ENCODE peak calls at places on chromosomes 11 and 22, in six cellular contexts. One of them, this sample, is unnamed.
A peak's percentile ranks its signal among the peaks of the same experiment; 100 is the strongest.

GRCh38 chr22:44329179-44329796 is 16.5 kb upstream of the SHISAL1 start:
- DNase-seq in AG04449: no peak
- DNase-seq in posterior cingulate gyrus: no peak
- DNase-seq in foreskin fibroblast: no peak
- DNase-seq in NCI-H1105 treated with DMSO at 0.1 percent for 48 hours: no peak
- DNase-seq in AG08396: no peak
- DNase-seq in this sample: no peak

GRCh38 chr11:86592659-86593451 is 79.6 kb downstream of the ME3 start:
- DNase-seq in AG04449: no peak
- DNase-seq in posterior cingulate gyrus: no peak
- DNase-seq in foreskin fibroblast: peak; percentile 95
- DNase-seq in NCI-H1105 treated with DMSO at 0.1 percent for 48 hours: peak; percentile 83
- DNase-seq in AG08396: peak; percentile 51
- DNase-seq in this sample: peak; percentile 66

GRCh38 chr11:94477644-94478043 is 16.0 kb downstream of the MRE11 start:
- DNase-seq in AG04449: no peak
- DNase-seq in posterior cingulate gyrus: no peak
- DNase-seq in foreskin fibroblast: no peak
- DNase-seq in NCI-H1105 treated with DMSO at 0.1 percent for 48 hours: no peak
- DNase-seq in AG08396: no peak
- DNase-seq in this sample: no peak

GRCh38 chr11:122998727-122999370 is 17.2 kb upstream of the BSX start:
- DNase-seq in AG04449: no peak
- DNase-seq in posterior cingulate gyrus: no peak
- DNase-seq in foreskin fibroblast: peak; percentile 10
- DNase-seq in NCI-H1105 treated with DMSO at 0.1 percent for 48 hours: no peak
- DNase-seq in AG08396: no peak
- DNase-seq in this sample: peak; percentile 29

GRCh38 chr11:36312593-36312990 is 16.5 kb downstream of the PRR5L start:
- DNase-seq in AG04449: no peak
- DNase-seq in posterior cingulate gyrus: no peak
- DNase-seq in foreskin fibroblast: peak; percentile 64
- DNase-seq in NCI-H1105 treated with DMSO at 0.1 percent for 48 hours: no peak
- DNase-seq in AG08396: no peak
- DNase-seq in this sample: peak; percentile 11

GRCh38 chr11:119056397-119056999 is 507 bp downstream of the HYOU1 start:
- DNase-seq in AG04449: no peak
- DNase-seq in posterior cingulate gyrus: peak; percentile 23
- DNase-seq in foreskin fibroblast: no peak
- DNase-seq in NCI-H1105 treated with DMSO at 0.1 percent for 48 hours: peak; percentile 41
- DNase-seq in AG08396: no peak
- DNase-seq in this sample: peak; percentile 13

GRCh38 chr11:59801981-59802638 is 8.5 kb downstream of the MRPL16 start:
- DNase-seq in AG04449: no peak
- DNase-seq in posterior cingulate gyrus: no peak
- DNase-seq in foreskin fibroblast: peak; percentile 25
- DNase-seq in NCI-H1105 treated with DMSO at 0.1 percent for 48 hours: no peak
- DNase-seq in AG08396: peak; percentile 20
- DNase-seq in this sample: peak; percentile 48

GRCh38 chr11:121652982-121653381 is 200.2 kb upstream of the SORL1-AS1 start:
- DNase-seq in AG04449: no peak
- DNase-seq in posterior cingulate gyrus: no peak
- DNase-seq in foreskin fibroblast: no peak
- DNase-seq in NCI-H1105 treated with DMSO at 0.1 percent for 48 hours: peak; percentile 35
- DNase-seq in AG08396: no peak
- DNase-seq in this sample: no peak

GRCh38 chr22:49087163-49087562 is 740.5 kb downstream of the BRD1 start:
- DNase-seq in AG04449: no peak
- DNase-seq in posterior cingulate gyrus: no peak
- DNase-seq in foreskin fibroblast: no peak
- DNase-seq in NCI-H1105 treated with DMSO at 0.1 percent for 48 hours: no peak
- DNase-seq in AG08396: no peak
- DNase-seq in this sample: no peak

GRCh38 chr11:63919267-63920125 is 2.5 kb upstream of the RCOR2 start:
- DNase-seq in AG04449: no peak
- DNase-seq in posterior cingulate gyrus: peak; percentile 60
- DNase-seq in foreskin fibroblast: peak; percentile 52
- DNase-seq in NCI-H1105 treated with DMSO at 0.1 percent for 48 hours: no peak
- DNase-seq in AG08396: no peak
- DNase-seq in this sample: no peak

GRCh38 chr11:41497974-41498373 is 38.5 kb upstream of the LRRC4C start:
- DNase-seq in AG04449: no peak
- DNase-seq in posterior cingulate gyrus: no peak
- DNase-seq in foreskin fibroblast: no peak
- DNase-seq in NCI-H1105 treated with DMSO at 0.1 percent for 48 hours: peak; percentile 25
- DNase-seq in AG08396: no peak
- DNase-seq in this sample: no peak

GRCh38 chr11:36398261-36398953 is 102.3 kb downstream of the PRR5L start:
- DNase-seq in AG04449: no peak
- DNase-seq in posterior cingulate gyrus: peak; percentile 42
- DNase-seq in foreskin fibroblast: no peak
- DNase-seq in NCI-H1105 treated with DMSO at 0.1 percent for 48 hours: no peak
- DNase-seq in AG08396: no peak
- DNase-seq in this sample: no peak

GRCh38 chr11:119791701-119792151 is 62.7 kb upstream of the NECTIN1 start:
- DNase-seq in AG04449: peak; percentile 10
- DNase-seq in posterior cingulate gyrus: peak; percentile 82
- DNase-seq in foreskin fibroblast: no peak
- DNase-seq in NCI-H1105 treated with DMSO at 0.1 percent for 48 hours: no peak
- DNase-seq in AG08396: peak; percentile 38
- DNase-seq in this sample: peak; percentile 70

GRCh38 chr11:66080055-66080817 is 10.2 kb downstream of the PACS1 start:
- DNase-seq in AG04449: peak; percentile 52
- DNase-seq in posterior cingulate gyrus: no peak
- DNase-seq in foreskin fibroblast: peak; percentile 73
- DNase-seq in NCI-H1105 treated with DMSO at 0.1 percent for 48 hours: no peak
- DNase-seq in AG08396: peak; percentile 80
- DNase-seq in this sample: peak; percentile 89

GRCh38 chr11:115334932-115335788 is 169.1 kb downstream of the CADM1 start:
- DNase-seq in AG04449: no peak
- DNase-seq in posterior cingulate gyrus: no peak
- DNase-seq in foreskin fibroblast: peak; percentile 2
- DNase-seq in NCI-H1105 treated with DMSO at 0.1 percent for 48 hours: peak; percentile 57
- DNase-seq in AG08396: peak; percentile 11
- DNase-seq in this sample: peak; percentile 31

GRCh38 chr11:132943737-132944556 is 588.4 kb downstream of the OPCML start:
- DNase-seq in AG04449: no peak
- DNase-seq in posterior cingulate gyrus: peak; percentile 45
- DNase-seq in foreskin fibroblast: no peak
- DNase-seq in NCI-H1105 treated with DMSO at 0.1 percent for 48 hours: peak; percentile 65
- DNase-seq in AG08396: peak; percentile 33
- DNase-seq in this sample: peak; percentile 18

GRCh38 chr11:100855466-100856067 is 168.5 kb downstream of the ARHGAP42 start:
- DNase-seq in AG04449: no peak
- DNase-seq in posterior cingulate gyrus: no peak
- DNase-seq in foreskin fibroblast: peak; percentile 33
- DNase-seq in NCI-H1105 treated with DMSO at 0.1 percent for 48 hours: peak; percentile 35
- DNase-seq in AG08396: no peak
- DNase-seq in this sample: peak; percentile 40

GRCh38 chr22:37207981-37208380 is 4.3 kb downstream of the SSTR3 start:
- DNase-seq in AG04449: no peak
- DNase-seq in posterior cingulate gyrus: no peak
- DNase-seq in foreskin fibroblast: no peak
- DNase-seq in NCI-H1105 treated with DMSO at 0.1 percent for 48 hours: no peak
- DNase-seq in AG08396: no peak
- DNase-seq in this sample: no peak

GRCh38 chr11:75768112-75768908 is at the start of gene DGAT2:
- DNase-seq in AG04449: no peak
- DNase-seq in posterior cingulate gyrus: peak; percentile 71
- DNase-seq in foreskin fibroblast: peak; percentile 38
- DNase-seq in NCI-H1105 treated with DMSO at 0.1 percent for 48 hours: peak; percentile 76
- DNase-seq in AG08396: peak; percentile 83
- DNase-seq in this sample: peak; percentile 73

GRCh38 chr22:19800306-19800705 is 39.7 kb downstream of the TBX1 start:
- DNase-seq in AG04449: no peak
- DNase-seq in posterior cingulate gyrus: no peak
- DNase-seq in foreskin fibroblast: no peak
- DNase-seq in NCI-H1105 treated with DMSO at 0.1 percent for 48 hours: no peak
- DNase-seq in AG08396: no peak
- DNase-seq in this sample: no peak

GRCh38 chr11:58770627-58771457 is 39.1 kb upstream of the GLYAT start:
- DNase-seq in AG04449: no peak
- DNase-seq in posterior cingulate gyrus: no peak
- DNase-seq in foreskin fibroblast: peak; percentile 7
- DNase-seq in NCI-H1105 treated with DMSO at 0.1 percent for 48 hours: no peak
- DNase-seq in AG08396: peak; percentile 7
- DNase-seq in this sample: peak; percentile 43

GRCh38 chr11:115561116-115561515 is 56.9 kb upstream of the CADM1 start:
- DNase-seq in AG04449: no peak
- DNase-seq in posterior cingulate gyrus: no peak
- DNase-seq in foreskin fibroblast: no peak
- DNase-seq in NCI-H1105 treated with DMSO at 0.1 percent for 48 hours: no peak
- DNase-seq in AG08396: no peak
- DNase-seq in this sample: no peak

GRCh38 chr22:38930512-38930911 is 26.9 kb upstream of the APOBEC3A start:
- DNase-seq in AG04449: no peak
- DNase-seq in posterior cingulate gyrus: no peak
- DNase-seq in foreskin fibroblast: no peak
- DNase-seq in NCI-H1105 treated with DMSO at 0.1 percent for 48 hours: no peak
- DNase-seq in AG08396: no peak
- DNase-seq in this sample: no peak

GRCh38 chr22:23053912-23054530 is 16.3 kb upstream of the GNAZ start:
- DNase-seq in AG04449: no peak
- DNase-seq in posterior cingulate gyrus: no peak
- DNase-seq in foreskin fibroblast: no peak
- DNase-seq in NCI-H1105 treated with DMSO at 0.1 percent for 48 hours: no peak
- DNase-seq in AG08396: no peak
- DNase-seq in this sample: no peak

GRCh38 chr22:19419086-19419463 is 12.5 kb downstream of the HIRA start:
- DNase-seq in AG04449: no peak
- DNase-seq in posterior cingulate gyrus: no peak
- DNase-seq in foreskin fibroblast: no peak
- DNase-seq in NCI-H1105 treated with DMSO at 0.1 percent for 48 hours: no peak
- DNase-seq in AG08396: no peak
- DNase-seq in this sample: no peak

GRCh38 chr22:47260551-47260950 is 498.1 kb downstream of the TBC1D22A start:
- DNase-seq in AG04449: no peak
- DNase-seq in posterior cingulate gyrus: no peak
- DNase-seq in foreskin fibroblast: no peak
- DNase-seq in NCI-H1105 treated with DMSO at 0.1 percent for 48 hours: peak; percentile 13
- DNase-seq in AG08396: no peak
- DNase-seq in this sample: no peak

GRCh38 chr11:107247189-107247588 is 210.4 kb downstream of the CWF19L2 start:
- DNase-seq in AG04449: no peak
- DNase-seq in posterior cingulate gyrus: no peak
- DNase-seq in foreskin fibroblast: no peak
- DNase-seq in NCI-H1105 treated with DMSO at 0.1 percent for 48 hours: no peak
- DNase-seq in AG08396: no peak
- DNase-seq in this sample: no peak

GRCh38 chr11:33045551-33046255 is 6.3 kb downstream of the TCP11L1 start:
- DNase-seq in AG04449: no peak
- DNase-seq in posterior cingulate gyrus: no peak
- DNase-seq in foreskin fibroblast: no peak
- DNase-seq in NCI-H1105 treated with DMSO at 0.1 percent for 48 hours: no peak
- DNase-seq in AG08396: no peak
- DNase-seq in this sample: no peak

GRCh38 chr11:70601861-70602575 is 203.7 kb downstream of the CTTN start:
- DNase-seq in AG04449: no peak
- DNase-seq in posterior cingulate gyrus: no peak
- DNase-seq in foreskin fibroblast: no peak
- DNase-seq in NCI-H1105 treated with DMSO at 0.1 percent for 48 hours: no peak
- DNase-seq in AG08396: no peak
- DNase-seq in this sample: no peak